ENCODE peak calls at places on chromosomes 6 and 20, in six cellular contexts. One of them, this sample, is unnamed. For H3K4me1, the result is how much of the 10 kb centered on the place peaks cover.

GRCh38 chr20:2108987-2109386 is 7.4 kb downstream of the STK35 start:
- DNase-seq in adipocyte: peak
- DNase-seq in right lobe of liver: no peak
- DNase-seq in cardiac muscle cell: no peak
- DNase-seq in OCI-LY7: no peak
- DNase-seq in osteoblast: peak
- DNase-seq in this sample: no peak

GRCh38 chr20:37295595-37295994 is 6.1 kb downstream of the MANBAL start:
- DNase-seq in OCI-LY7: no peak
- DNase-seq in right lobe of liver: no peak
- DNase-seq in adipocyte: no peak
- DNase-seq in osteoblast: no peak
- DNase-seq in cardiac muscle cell: no peak
- DNase-seq in this sample: no peak

GRCh38 chr6:90484903-90485302 is 102.0 kb downstream of the MAP3K7 start:
- DNase-seq in adipocyte: no peak
- DNase-seq in osteoblast: no peak
- DNase-seq in OCI-LY7: no peak
- DNase-seq in cardiac muscle cell: no peak
- DNase-seq in right lobe of liver: no peak
- DNase-seq in this sample: peak

GRCh38 chr6:3999800-4000661 is 78.9 kb downstream of the FAM217A start:
- DNase-seq in adipocyte: no peak
- DNase-seq in OCI-LY7: no peak
- DNase-seq in right lobe of liver: no peak
- DNase-seq in osteoblast: no peak
- DNase-seq in cardiac muscle cell: no peak
- DNase-seq in this sample: no peak

GRCh38 chr20:50645253-50646068 is 45.9 kb downstream of the RIPOR3 start:
- DNase-seq in right lobe of liver: peak
- DNase-seq in OCI-LY7: no peak
- DNase-seq in cardiac muscle cell: peak
- DNase-seq in adipocyte: peak
- DNase-seq in osteoblast: peak
- DNase-seq in this sample: peak

GRCh38 chr20:49691818-49692568 is 21.7 kb downstream of the B4GALT5 start:
- DNase-seq in osteoblast: no peak
- DNase-seq in cardiac muscle cell: no peak
- DNase-seq in adipocyte: no peak
- DNase-seq in right lobe of liver: no peak
- DNase-seq in OCI-LY7: no peak
- DNase-seq in this sample: no peak

GRCh38 chr6:167569879-167570278 is 245.0 kb downstream of the TTLL2 start:
- DNase-seq in right lobe of liver: no peak
- DNase-seq in cardiac muscle cell: no peak
- DNase-seq in osteoblast: no peak
- DNase-seq in adipocyte: no peak
- DNase-seq in OCI-LY7: no peak
- DNase-seq in this sample: peak

GRCh38 chr6:93992976-93993375 is 573.6 kb upstream of the EPHA7 start:
- DNase-seq in cardiac muscle cell: no peak
- DNase-seq in adipocyte: no peak
- DNase-seq in right lobe of liver: no peak
- DNase-seq in osteoblast: no peak
- DNase-seq in OCI-LY7: no peak
- DNase-seq in this sample: no peak

GRCh38 chr6:142155895-142156757 is 9.1 kb downstream of the VTA1 start:
- DNase-seq in right lobe of liver: no peak
- DNase-seq in OCI-LY7: peak
- DNase-seq in adipocyte: peak
- DNase-seq in cardiac muscle cell: peak
- DNase-seq in osteoblast: peak
- DNase-seq in this sample: peak

GRCh38 chr20:10929023-10929422 is 255.2 kb upstream of the JAG1 start:
- DNase-seq in osteoblast: no peak
- DNase-seq in adipocyte: peak
- DNase-seq in OCI-LY7: no peak
- DNase-seq in cardiac muscle cell: no peak
- DNase-seq in right lobe of liver: no peak
- DNase-seq in this sample: no peak

GRCh38 chr6:88814909-88815308 is 148.5 kb downstream of the RNGTT start:
- DNase-seq in adipocyte: no peak
- DNase-seq in OCI-LY7: no peak
- DNase-seq in osteoblast: no peak
- DNase-seq in right lobe of liver: no peak
- DNase-seq in cardiac muscle cell: no peak
- DNase-seq in this sample: no peak

GRCh38 chr20:48750941-48751620 is 76.7 kb downstream of the PREX1 start:
- DNase-seq in adipocyte: no peak
- DNase-seq in right lobe of liver: peak
- DNase-seq in cardiac muscle cell: no peak
- DNase-seq in osteoblast: no peak
- DNase-seq in OCI-LY7: peak
- DNase-seq in this sample: peak

GRCh38 chr6:91490672-91491071 is 903.8 kb upstream of the MAP3K7 start:
- DNase-seq in osteoblast: no peak
- DNase-seq in adipocyte: no peak
- DNase-seq in right lobe of liver: no peak
- DNase-seq in cardiac muscle cell: no peak
- DNase-seq in OCI-LY7: no peak
- DNase-seq in this sample: no peak

GRCh38 chr20:37353285-37353849 is 7.4 kb downstream of the SRC start:
- DNase-seq in OCI-LY7: no peak
- DNase-seq in cardiac muscle cell: no peak
- DNase-seq in adipocyte: no peak
- DNase-seq in right lobe of liver: no peak
- DNase-seq in osteoblast: no peak
- DNase-seq in this sample: peak

GRCh38 chr20:8602389-8603116 is 466.3 kb upstream of the PLCB4 start:
- DNase-seq in adipocyte: peak
- DNase-seq in right lobe of liver: no peak
- DNase-seq in osteoblast: peak
- DNase-seq in cardiac muscle cell: no peak
- DNase-seq in OCI-LY7: peak
- DNase-seq in this sample: no peak

GRCh38 chr20:43432498-43432897 is 25.2 kb upstream of the SRSF6 start:
- DNase-seq in osteoblast: no peak
- DNase-seq in right lobe of liver: no peak
- DNase-seq in cardiac muscle cell: no peak
- DNase-seq in adipocyte: no peak
- DNase-seq in OCI-LY7: no peak
- DNase-seq in this sample: no peak

GRCh38 chr6:88823998-88824397 is 139.4 kb downstream of the RNGTT start:
- DNase-seq in cardiac muscle cell: no peak
- DNase-seq in OCI-LY7: no peak
- DNase-seq in right lobe of liver: no peak
- DNase-seq in adipocyte: peak
- DNase-seq in osteoblast: no peak
- DNase-seq in this sample: no peak

GRCh38 chr20:41138527-41139226 is 1.3 kb downstream of the PLCG1 start:
- DNase-seq in cardiac muscle cell: peak
- DNase-seq in OCI-LY7: peak
- DNase-seq in osteoblast: no peak
- DNase-seq in adipocyte: peak
- DNase-seq in right lobe of liver: no peak
- DNase-seq in this sample: no peak

GRCh38 chr6:161837449-161837735 is 563.5 kb upstream of the AGPAT4 start:
- DNase-seq in right lobe of liver: no peak
- DNase-seq in OCI-LY7: no peak
- DNase-seq in adipocyte: no peak
- DNase-seq in cardiac muscle cell: no peak
- DNase-seq in osteoblast: no peak
- DNase-seq in this sample: no peak

GRCh38 chr6:1842334-1842733 is 232.6 kb downstream of the FOXC1 start:
- DNase-seq in adipocyte: no peak
- DNase-seq in right lobe of liver: no peak
- DNase-seq in OCI-LY7: no peak
- DNase-seq in osteoblast: no peak
- DNase-seq in cardiac muscle cell: no peak
- DNase-seq in this sample: no peak

GRCh38 chr6:163369628-163370365 is 44.7 kb upstream of the QKI start:
- DNase-seq in adipocyte: no peak
- DNase-seq in osteoblast: no peak
- DNase-seq in OCI-LY7: no peak
- DNase-seq in cardiac muscle cell: no peak
- DNase-seq in right lobe of liver: no peak
- DNase-seq in this sample: no peak

GRCh38 chr20:41371361-41371760 is 4.7 kb upstream of the EMILIN3 start:
- DNase-seq in cardiac muscle cell: no peak
- DNase-seq in osteoblast: peak
- DNase-seq in adipocyte: no peak
- DNase-seq in right lobe of liver: no peak
- DNase-seq in OCI-LY7: no peak
- DNase-seq in this sample: no peak

GRCh38 chr20:45258669-45259068 is 4.3 kb upstream of the SLPI start:
- DNase-seq in osteoblast: no peak
- DNase-seq in adipocyte: no peak
- DNase-seq in cardiac muscle cell: no peak
- DNase-seq in right lobe of liver: no peak
- DNase-seq in OCI-LY7: no peak
- DNase-seq in this sample: no peak

DNA sequence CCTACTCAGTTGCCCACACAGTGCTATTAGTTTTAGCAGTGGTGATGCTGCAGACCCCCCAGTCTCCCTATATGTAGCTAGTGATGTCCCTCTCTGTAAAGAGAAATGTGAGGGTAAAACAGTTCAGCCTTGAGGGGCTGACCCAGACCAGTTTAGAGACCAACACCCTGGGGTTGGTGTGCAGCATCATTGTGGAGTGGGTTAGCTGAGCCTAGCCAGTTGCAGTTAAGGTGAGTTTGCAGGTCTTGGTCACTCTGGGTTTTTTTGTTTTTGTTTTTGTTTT is 401 bp upstream of the B3GALT4 start:
- DNase-seq in right lobe of liver: no peak
- DNase-seq in OCI-LY7: peak
- DNase-seq in adipocyte: no peak
- DNase-seq in osteoblast: peak
- DNase-seq in cardiac muscle cell: no peak
- DNase-seq in this sample: no peak
- H3K4me1 ChIP-seq in right lobe of liver: under half
- H3K4me1 ChIP-seq in OCI-LY7: half or more
- H3K4me1 ChIP-seq in adipocyte: under half
- H3K4me1 ChIP-seq in osteoblast: under half
- H3K4me1 ChIP-seq in cardiac muscle cell: under half
- H3K4me1 ChIP-seq in this sample: under half

GRCh38 chr6:21121737-21122136 is 471.8 kb upstream of the SOX4 start:
- DNase-seq in osteoblast: no peak
- DNase-seq in adipocyte: no peak
- DNase-seq in right lobe of liver: no peak
- DNase-seq in OCI-LY7: no peak
- DNase-seq in cardiac muscle cell: no peak
- DNase-seq in this sample: no peak

GRCh38 chr6:21128601-21129000 is 464.9 kb upstream of the SOX4 start:
- DNase-seq in OCI-LY7: no peak
- DNase-seq in right lobe of liver: no peak
- DNase-seq in adipocyte: no peak
- DNase-seq in cardiac muscle cell: no peak
- DNase-seq in osteoblast: no peak
- DNase-seq in this sample: no peak

DNA sequence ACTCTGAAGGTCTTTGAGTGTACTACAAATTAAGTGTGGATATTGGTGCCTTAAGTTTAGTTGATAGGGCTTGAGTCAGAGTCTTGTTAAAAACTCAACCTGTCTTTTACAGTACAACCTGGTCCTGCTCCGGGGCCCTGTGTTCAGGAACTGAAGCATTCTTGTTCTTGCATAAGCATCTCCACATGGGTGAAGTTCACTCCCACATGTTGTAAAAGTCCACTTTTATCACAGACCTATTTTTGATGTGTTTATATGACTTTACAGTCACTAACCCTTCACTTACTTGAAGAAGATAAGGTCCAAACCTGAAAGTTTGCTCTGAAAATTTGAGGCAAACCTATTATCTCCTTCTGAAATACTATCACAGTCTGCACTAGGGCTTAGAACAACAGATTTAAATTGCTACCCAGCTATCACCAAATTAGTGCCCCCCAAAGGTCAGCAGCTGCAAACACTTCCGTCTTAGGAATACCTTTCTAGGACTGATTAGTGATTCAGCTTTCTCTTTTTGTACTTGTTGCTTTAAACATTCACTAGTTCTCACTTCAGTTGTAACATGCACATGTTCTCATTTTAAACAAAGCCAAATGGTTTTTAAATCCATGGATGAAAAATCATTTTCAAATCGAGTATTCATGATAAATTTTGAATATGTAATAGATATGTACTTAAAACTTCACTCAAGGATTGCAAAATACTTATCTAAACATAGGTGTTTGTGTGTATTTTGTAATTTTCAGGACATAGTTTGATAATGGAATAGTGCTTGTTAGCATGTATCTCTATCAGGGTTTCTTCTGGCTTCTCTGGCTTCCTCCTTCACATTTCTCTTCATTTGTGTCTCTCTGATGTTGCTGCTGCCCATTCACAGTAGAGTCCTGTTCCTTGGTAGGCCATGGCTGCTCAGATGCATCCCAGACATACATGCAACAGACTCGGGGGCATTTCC is 469.8 kb upstream of the SOX4 start:
- DNase-seq in cardiac muscle cell: no peak
- DNase-seq in osteoblast: no peak
- DNase-seq in adipocyte: no peak
- DNase-seq in right lobe of liver: no peak
- DNase-seq in OCI-LY7: no peak
- DNase-seq in this sample: no peak
- H3K4me1 ChIP-seq in cardiac muscle cell: under half
- H3K4me1 ChIP-seq in osteoblast: under half
- H3K4me1 ChIP-seq in adipocyte: under half
- H3K4me1 ChIP-seq in right lobe of liver: under half
- H3K4me1 ChIP-seq in OCI-LY7: under half
- H3K4me1 ChIP-seq in this sample: under half

GRCh38 chr6:26554669-26555504 is 16.7 kb downstream of the HMGN4 start:
- DNase-seq in cardiac muscle cell: no peak
- DNase-seq in osteoblast: no peak
- DNase-seq in OCI-LY7: peak
- DNase-seq in adipocyte: peak
- DNase-seq in right lobe of liver: no peak
- DNase-seq in this sample: peak
- H3K4me1 ChIP-seq in cardiac muscle cell: under half
- H3K4me1 ChIP-seq in osteoblast: under half
- H3K4me1 ChIP-seq in OCI-LY7: half or more
- H3K4me1 ChIP-seq in adipocyte: under half
- H3K4me1 ChIP-seq in right lobe of liver: under half
- H3K4me1 ChIP-seq in this sample: under half

GRCh38 chr6:31780507-31781243 is 3.5 kb upstream of the VWA7 start:
- DNase-seq in OCI-LY7: no peak
- DNase-seq in adipocyte: no peak
- DNase-seq in osteoblast: peak
- DNase-seq in right lobe of liver: no peak
- DNase-seq in cardiac muscle cell: no peak
- DNase-seq in this sample: no peak

GRCh38 chr6:31779908-31780307 is 2.8 kb upstream of the VWA7 start:
- DNase-seq in osteoblast: peak
- DNase-seq in OCI-LY7: no peak
- DNase-seq in cardiac muscle cell: no peak
- DNase-seq in adipocyte: no peak
- DNase-seq in right lobe of liver: no peak
- DNase-seq in this sample: no peak

GRCh38 chr6:31778999-31779885 is 2.1 kb upstream of the VWA7 start:
- DNase-seq in osteoblast: peak
- DNase-seq in right lobe of liver: peak
- DNase-seq in OCI-LY7: no peak
- DNase-seq in cardiac muscle cell: no peak
- DNase-seq in adipocyte: no peak
- DNase-seq in this sample: no peak

GRCh38 chr6:31782126-31782941 is 5.2 kb upstream of the VWA7 start:
- DNase-seq in OCI-LY7: no peak
- DNase-seq in adipocyte: no peak
- DNase-seq in cardiac muscle cell: no peak
- DNase-seq in osteoblast: peak
- DNase-seq in right lobe of liver: no peak
- DNase-seq in this sample: no peak

GRCh38 chr6:31781244-31782125 is 4.4 kb upstream of the VWA7 start:
- DNase-seq in osteoblast: peak
- DNase-seq in cardiac muscle cell: no peak
- DNase-seq in right lobe of liver: no peak
- DNase-seq in OCI-LY7: no peak
- DNase-seq in adipocyte: no peak
- DNase-seq in this sample: no peak
- H3K4me1 ChIP-seq in osteoblast: under half
- H3K4me1 ChIP-seq in cardiac muscle cell: under half
- H3K4me1 ChIP-seq in right lobe of liver: under half
- H3K4me1 ChIP-seq in OCI-LY7: under half
- H3K4me1 ChIP-seq in adipocyte: under half
- H3K4me1 ChIP-seq in this sample: under half